ENCODE peak calls at places on chromosome 3, in four cellular contexts. H, O, U and S are unnamed samples.

GRCh38 chr3:183697610-183698317 is at the start of gene YEATS2:
- DNase-seq in H (peak; percentile 86), O (peak; percentile 75), U (no peak), S (peak; percentile 66)

GRCh38 chr3:24042879-24043567 is 97.9 kb downstream of the NR1D2 start:
- DNase-seq in H (no peak), O (no peak), U (no peak), S (no peak)

GRCh38 chr3:177968891-177969290 is 567.3 kb upstream of the KCNMB2 start:
- DNase-seq in H (no peak), O (no peak), U (no peak), S (no peak)

GRCh38 chr3:74613566-74613965 is 893 bp downstream of the CNTN3 start:
- DNase-seq in H (peak; percentile 24), O (no peak), U (no peak), S (no peak)

GRCh38 chr3:193857996-193858395 is 265.0 kb downstream of the OPA1 start:
- DNase-seq in H (no peak), O (no peak), U (peak; percentile 66), S (no peak)

GRCh38 chr3:82807781-82808180 is 1046.3 kb upstream of the GBE1 start:
- DNase-seq in H (no peak), O (no peak), U (no peak), S (no peak)

GRCh38 chr3:159239054-159239453 is 437.2 kb downstream of the MFSD1 start:
- DNase-seq in H (no peak), O (no peak), U (no peak), S (no peak)

GRCh38 chr3:109973733-109974132 is 636.4 kb upstream of the DPPA4 start:
- DNase-seq in H (no peak), O (no peak), U (no peak), S (no peak)

GRCh38 chr3:129312021-129312639 is 33.5 kb downstream of the HMCES start:
- DNase-seq in H (no peak), O (no peak), U (no peak), S (no peak)

GRCh38 chr3:60337421-60337820 is 913.8 kb downstream of the FHIT start:
- DNase-seq in H (no peak), O (no peak), U (no peak), S (no peak)

GRCh38 chr3:16728762-16729745 is 123.8 kb upstream of the DAZL start:
- DNase-seq in H (no peak), O (no peak), U (no peak), S (no peak)

GRCh38 chr3:143807987-143808386 is 40.3 kb downstream of the SLC9A9 start:
- DNase-seq in H (no peak), O (no peak), U (no peak), S (no peak)

GRCh38 chr3:5205165-5205941 is 17.8 kb downstream of the EDEM1 start:
- DNase-seq in H (no peak), O (peak; percentile 31), U (no peak), S (no peak)

GRCh38 chr3:187041362-187042061 is 97.8 kb downstream of the RPL39L start:
- DNase-seq in H (no peak), O (no peak), U (no peak), S (peak; percentile 84)

GRCh38 chr3:65811050-65811766 is 227.5 kb downstream of the MAGI1 start:
- DNase-seq in H (no peak), O (no peak), U (no peak), S (no peak)

GRCh38 chr3:62084558-62084957 is 288.8 kb downstream of the FEZF2 start:
- DNase-seq in H (peak; percentile 9), O (no peak), U (no peak), S (peak; percentile 30)

GRCh38 chr3:71226565-71227281 is 356.8 kb downstream of the FOXP1 start:
- DNase-seq in H (no peak), O (peak; percentile 84), U (no peak), S (no peak)

GRCh38 chr3:153354641-153355040 is 192.6 kb downstream of the RAP2B start:
- DNase-seq in H (no peak), O (no peak), U (no peak), S (no peak)

GRCh38 chr3:61250784-61251173 is 473 bp downstream of the FHIT start:
- DNase-seq in H (no peak), O (peak; percentile 20), U (no peak), S (no peak)

GRCh38 chr3:171185359-171185758 is 158.8 kb upstream of the SLC2A2 start:
- DNase-seq in H (no peak), O (no peak), U (no peak), S (peak; percentile 78)

GRCh38 chr3:45607790-45608189 is 13.2 kb downstream of the LIMD1 start:
- DNase-seq in H (no peak), O (no peak), U (no peak), S (no peak)

GRCh38 chr3:64342940-64343691 is 117.8 kb upstream of the PRICKLE2 start:
- DNase-seq in H (no peak), O (no peak), U (no peak), S (peak; percentile 34)

GRCh38 chr3:10702961-10703740 is 112.9 kb upstream of the SLC6A11 start:
- DNase-seq in H (no peak), O (no peak), U (no peak), S (peak; percentile 15)

GRCh38 chr3:18740631-18741583 is 315.8 kb upstream of the SATB1 start:
- DNase-seq in H (no peak), O (peak; percentile 34), U (no peak), S (no peak)

GRCh38 chr3:126442099-126442848 is 33.4 kb downstream of the ZXDC start:
- DNase-seq in H (no peak), O (no peak), U (peak; percentile 57), S (no peak)

GRCh38 chr3:142993958-142994442 is 7.4 kb upstream of the U2SURP start:
- DNase-seq in H (peak; percentile 75), O (peak; percentile 62), U (peak; percentile 80), S (peak; percentile 61)